ENCODE peak calls at places on chromosomes 5 and 9, in ten cellular contexts. One of them, this sample, is unnamed.

GRCh38 chr5:78405820-78406750 is 45.7 kb downstream of the SCAMP1 start:
- DNase-seq in lower leg skin: no peak
- DNase-seq in HCT116: no peak
- DNase-seq in gastrocnemius medialis: no peak
- DNase-seq in tibial nerve: no peak
- DNase-seq in breast epithelium: no peak
- DNase-seq in adrenal gland: no peak
- DNase-seq in ovary: no peak
- DNase-seq in Peyer's patch: no peak
- DNase-seq in K562: no peak
- DNase-seq in this sample: no peak

GRCh38 chr5:23507278-23507685 is at the start of gene PRDM9:
- DNase-seq in lower leg skin: no peak
- DNase-seq in HCT116: no peak
- DNase-seq in gastrocnemius medialis: peak
- DNase-seq in tibial nerve: no peak
- DNase-seq in breast epithelium: no peak
- DNase-seq in adrenal gland: peak
- DNase-seq in ovary: peak
- DNase-seq in Peyer's patch: no peak
- DNase-seq in K562: peak
- DNase-seq in this sample: peak

GRCh38 chr5:38329132-38329715 is 70.9 kb downstream of the EGFLAM start:
- DNase-seq in lower leg skin: no peak
- DNase-seq in HCT116: no peak
- DNase-seq in gastrocnemius medialis: no peak
- DNase-seq in tibial nerve: no peak
- DNase-seq in breast epithelium: no peak
- DNase-seq in adrenal gland: no peak
- DNase-seq in ovary: no peak
- DNase-seq in Peyer's patch: no peak
- DNase-seq in K562: no peak
- DNase-seq in this sample: no peak

GRCh38 chr9:40935336-40935735 is 193.1 kb downstream of the FOXD4L6 start:
- DNase-seq in lower leg skin: peak
- DNase-seq in HCT116: no peak
- DNase-seq in gastrocnemius medialis: no peak
- DNase-seq in tibial nerve: no peak
- DNase-seq in breast epithelium: no peak
- DNase-seq in adrenal gland: no peak
- DNase-seq in ovary: no peak
- DNase-seq in Peyer's patch: no peak
- DNase-seq in K562: no peak
- DNase-seq in this sample: no peak

GRCh38 chr5:1057485-1057825 is 48.9 kb downstream of the NKD2 start:
- DNase-seq in lower leg skin: no peak
- DNase-seq in HCT116: no peak
- DNase-seq in gastrocnemius medialis: no peak
- DNase-seq in tibial nerve: no peak
- DNase-seq in breast epithelium: no peak
- DNase-seq in adrenal gland: no peak
- DNase-seq in ovary: no peak
- DNase-seq in Peyer's patch: no peak
- DNase-seq in K562: no peak
- DNase-seq in this sample: no peak

GRCh38 chr5:125140855-125141254 is 394.4 kb upstream of the ZNF608 start:
- DNase-seq in lower leg skin: no peak
- DNase-seq in HCT116: no peak
- DNase-seq in gastrocnemius medialis: no peak
- DNase-seq in tibial nerve: no peak
- DNase-seq in breast epithelium: no peak
- DNase-seq in adrenal gland: no peak
- DNase-seq in ovary: no peak
- DNase-seq in Peyer's patch: no peak
- DNase-seq in K562: no peak
- DNase-seq in this sample: no peak

GRCh38 chr5:17094830-17095229 is 122.6 kb upstream of the BASP1 start:
- DNase-seq in lower leg skin: peak
- DNase-seq in HCT116: no peak
- DNase-seq in gastrocnemius medialis: no peak
- DNase-seq in tibial nerve: no peak
- DNase-seq in breast epithelium: no peak
- DNase-seq in adrenal gland: no peak
- DNase-seq in ovary: no peak
- DNase-seq in Peyer's patch: no peak
- DNase-seq in K562: no peak
- DNase-seq in this sample: no peak

GRCh38 chr9:133619791-133620190 is 10.6 kb upstream of the FAM163B start:
- DNase-seq in lower leg skin: no peak
- DNase-seq in HCT116: no peak
- DNase-seq in gastrocnemius medialis: no peak
- DNase-seq in tibial nerve: no peak
- DNase-seq in breast epithelium: no peak
- DNase-seq in adrenal gland: no peak
- DNase-seq in ovary: no peak
- DNase-seq in Peyer's patch: peak
- DNase-seq in K562: no peak
- DNase-seq in this sample: no peak

GRCh38 chr9:76472925-76473324 is 13.9 kb downstream of the GCNT1 start:
- DNase-seq in lower leg skin: no peak
- DNase-seq in HCT116: no peak
- DNase-seq in gastrocnemius medialis: no peak
- DNase-seq in tibial nerve: no peak
- DNase-seq in breast epithelium: no peak
- DNase-seq in adrenal gland: no peak
- DNase-seq in ovary: no peak
- DNase-seq in Peyer's patch: no peak
- DNase-seq in K562: no peak
- DNase-seq in this sample: no peak

GRCh38 chr5:74424162-74424868 is 216.2 kb downstream of the ENC1 start:
- DNase-seq in lower leg skin: no peak
- DNase-seq in HCT116: no peak
- DNase-seq in gastrocnemius medialis: peak
- DNase-seq in tibial nerve: no peak
- DNase-seq in breast epithelium: no peak
- DNase-seq in adrenal gland: peak
- DNase-seq in ovary: no peak
- DNase-seq in Peyer's patch: no peak
- DNase-seq in K562: no peak
- DNase-seq in this sample: no peak

GRCh38 chr9:19922476-19923118 is 133.8 kb upstream of the SLC24A2 start:
- DNase-seq in lower leg skin: no peak
- DNase-seq in HCT116: peak
- DNase-seq in gastrocnemius medialis: no peak
- DNase-seq in tibial nerve: no peak
- DNase-seq in breast epithelium: no peak
- DNase-seq in adrenal gland: peak
- DNase-seq in ovary: peak
- DNase-seq in Peyer's patch: no peak
- DNase-seq in K562: no peak
- DNase-seq in this sample: no peak

GRCh38 chr9:137265496-137266161 is 10.5 kb downstream of the NELFB start:
- DNase-seq in lower leg skin: no peak
- DNase-seq in HCT116: no peak
- DNase-seq in gastrocnemius medialis: no peak
- DNase-seq in tibial nerve: no peak
- DNase-seq in breast epithelium: no peak
- DNase-seq in adrenal gland: no peak
- DNase-seq in ovary: no peak
- DNase-seq in Peyer's patch: no peak
- DNase-seq in K562: no peak
- DNase-seq in this sample: no peak

GRCh38 chr5:180799902-180800801 is 2.5 kb downstream of the MGAT1 start:
- DNase-seq in lower leg skin: no peak
- DNase-seq in HCT116: no peak
- DNase-seq in gastrocnemius medialis: no peak
- DNase-seq in tibial nerve: no peak
- DNase-seq in breast epithelium: no peak
- DNase-seq in adrenal gland: no peak
- DNase-seq in ovary: no peak
- DNase-seq in Peyer's patch: no peak
- DNase-seq in K562: no peak
- DNase-seq in this sample: no peak
- TF ChIP-seq POLR2A in lower leg skin: no peak
- TF ChIP-seq POLR2A in HCT116: no peak
- TF ChIP-seq POLR2A in gastrocnemius medialis: no peak
- TF ChIP-seq POLR2A in tibial nerve: no peak
- TF ChIP-seq POLR2A in breast epithelium: no peak
- TF ChIP-seq POLR2A in adrenal gland: no peak
- TF ChIP-seq POLR2A in ovary: no peak
- TF ChIP-seq POLR2A in Peyer's patch: no peak
- TF ChIP-seq POLR2A in K562: no peak
- TF ChIP-seq POLR2A in this sample: no peak

DNA sequence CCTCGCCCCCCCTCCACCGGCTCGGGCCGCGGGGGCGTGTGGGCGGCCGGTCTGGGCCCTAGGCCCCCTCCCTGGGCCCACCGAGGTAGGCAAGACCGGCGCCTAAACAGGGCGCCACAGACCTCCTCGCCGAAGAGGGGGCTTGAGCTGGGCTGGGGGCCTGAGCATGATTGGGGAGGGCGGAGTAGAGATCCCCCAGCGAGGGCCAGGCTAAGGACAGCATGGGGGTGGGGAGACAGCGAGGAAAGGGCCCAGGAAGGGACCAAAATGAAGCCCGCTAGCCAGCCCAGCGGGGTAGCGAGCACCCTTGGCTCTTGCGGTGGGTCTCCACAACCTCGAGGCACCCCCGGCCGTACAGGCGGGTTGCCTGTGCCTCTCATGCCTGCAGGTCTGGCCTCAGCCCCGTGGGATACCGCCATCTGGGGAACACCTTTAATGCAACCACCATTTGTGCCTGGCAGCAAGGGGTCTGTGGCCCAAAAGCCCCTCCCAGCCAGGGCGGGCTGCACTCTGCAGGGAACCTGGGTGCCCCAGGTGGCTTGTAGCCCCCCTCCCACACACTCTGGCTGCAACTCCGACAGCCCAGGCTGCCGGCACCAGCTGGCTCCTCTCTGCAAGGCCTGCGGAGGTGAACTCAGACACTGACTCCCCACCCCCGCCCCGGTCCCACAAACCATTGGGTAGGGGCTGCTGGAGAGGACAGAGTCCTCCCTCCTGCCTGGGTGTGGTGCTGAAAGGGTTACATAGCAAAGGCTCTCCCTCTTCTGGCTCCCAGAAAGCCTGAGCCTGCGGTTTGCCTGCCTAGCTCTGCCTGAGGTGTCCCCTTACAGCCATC is 109.2 kb downstream of the PSD2 start:
- DNase-seq in lower leg skin: peak
- DNase-seq in HCT116: no peak
- DNase-seq in gastrocnemius medialis: no peak
- DNase-seq in tibial nerve: no peak
- DNase-seq in breast epithelium: no peak
- DNase-seq in adrenal gland: no peak
- DNase-seq in ovary: peak
- DNase-seq in Peyer's patch: no peak
- DNase-seq in K562: no peak
- DNase-seq in this sample: no peak
- H3K4me3 ChIP-seq in lower leg skin: peak
- H3K4me3 ChIP-seq in HCT116: peak
- H3K4me3 ChIP-seq in gastrocnemius medialis: peak
- H3K4me3 ChIP-seq in tibial nerve: peak
- H3K4me3 ChIP-seq in breast epithelium: peak
- H3K4me3 ChIP-seq in adrenal gland: no peak
- H3K4me3 ChIP-seq in ovary: peak
- H3K4me3 ChIP-seq in Peyer's patch: peak
- H3K4me3 ChIP-seq in K562: no peak
- H3K4me3 ChIP-seq in this sample: peak

GRCh38 chr5:10441083-10441991 is at the start of gene ROPN1L:
- DNase-seq in lower leg skin: peak
- DNase-seq in HCT116: peak
- DNase-seq in gastrocnemius medialis: peak
- DNase-seq in tibial nerve: peak
- DNase-seq in breast epithelium: peak
- DNase-seq in adrenal gland: peak
- DNase-seq in ovary: peak
- DNase-seq in Peyer's patch: peak
- DNase-seq in K562: peak
- DNase-seq in this sample: peak
- TF ChIP-seq POLR2A in lower leg skin: no peak
- TF ChIP-seq POLR2A in HCT116: peak
- TF ChIP-seq POLR2A in gastrocnemius medialis: peak
- TF ChIP-seq POLR2A in tibial nerve: no peak
- TF ChIP-seq POLR2A in breast epithelium: no peak
- TF ChIP-seq POLR2A in adrenal gland: peak
- TF ChIP-seq POLR2A in ovary: peak
- TF ChIP-seq POLR2A in Peyer's patch: peak
- TF ChIP-seq POLR2A in K562: peak
- TF ChIP-seq POLR2A in this sample: no peak

GRCh38 chr9:131733601-131734061 is 6.2 kb downstream of the RAPGEF1 start:
- DNase-seq in lower leg skin: no peak
- DNase-seq in HCT116: no peak
- DNase-seq in gastrocnemius medialis: peak
- DNase-seq in tibial nerve: no peak
- DNase-seq in breast epithelium: no peak
- DNase-seq in adrenal gland: peak
- DNase-seq in ovary: no peak
- DNase-seq in Peyer's patch: peak
- DNase-seq in K562: no peak
- DNase-seq in this sample: no peak
- H3K4me3 ChIP-seq in lower leg skin: no peak
- H3K4me3 ChIP-seq in HCT116: no peak
- H3K4me3 ChIP-seq in gastrocnemius medialis: no peak
- H3K4me3 ChIP-seq in tibial nerve: no peak
- H3K4me3 ChIP-seq in breast epithelium: no peak
- H3K4me3 ChIP-seq in adrenal gland: no peak
- H3K4me3 ChIP-seq in ovary: no peak
- H3K4me3 ChIP-seq in Peyer's patch: peak
- H3K4me3 ChIP-seq in K562: no peak
- H3K4me3 ChIP-seq in this sample: no peak